ENCODE peak calls at places on chromosomes 16 and 17, in ten cellular contexts. J is Caco-2, G is fibroblast of lung, W is uterus, S is brain microvascular endothelial cell, U is PC-9, Y is GM12864, I is suprapubic skin, Q is cardiac muscle cell, T is HFFc6. F is an unnamed sample.

GRCh38 chr17:78241277-78242023 is 10.0 kb downstream of the TMEM235 start:
- DNase-seq in Y (no peak), S (peak; percentile 43), J (peak; percentile 82), I (no peak), W (no peak), U (no peak), Q (peak; percentile 55), G (peak; percentile 47), T (peak; percentile 73), F (no peak)

GRCh38 chr17:33560165-33560564 is 267.1 kb upstream of the ASIC2 start:
- DNase-seq in J (no peak), S (peak; percentile 88), Q (no peak), I (no peak), Y (no peak), G (no peak), W (no peak), U (no peak), T (no peak), F (no peak)

GRCh38 chr16:31149894-31150890 is at the start of gene PRSS36:
- DNase-seq in G (no peak), Y (no peak), I (no peak), Q (no peak), T (no peak), U (peak; percentile 89), J (no peak), S (no peak), W (no peak), F (no peak)

GRCh38 chr17:57077000-57077399 is 8.0 kb upstream of the AKAP1 start:
- DNase-seq in U (no peak), S (no peak), Y (no peak), I (no peak), W (no peak), Q (no peak), J (no peak), T (no peak), G (no peak), F (no peak)

GRCh38 chr17:67528751-67529436 is 151.8 kb downstream of the PITPNC1 start:
- DNase-seq in Y (no peak), T (peak; percentile 93), S (peak; percentile 94), G (peak; percentile 82), Q (peak; percentile 92), W (peak; percentile 56), I (peak; percentile 85), J (peak; percentile 6), U (peak; percentile 76), F (peak; percentile 74)

GRCh38 chr17:61247438-61247837 is 152.2 kb upstream of the TBX2 start:
- DNase-seq in I (no peak), Y (no peak), T (peak; percentile 56), S (no peak), Q (no peak), J (no peak), W (no peak), G (peak; percentile 96), U (no peak), F (peak; percentile 38)

GRCh38 chr16:56338566-56339318 is 86.6 kb downstream of the AMFR start:
- DNase-seq in Y (no peak), S (no peak), J (no peak), U (no peak), T (no peak), Q (no peak), I (no peak), G (no peak), W (no peak), F (no peak)

GRCh38 chr17:81254955-81255717 is 16.0 kb downstream of the NDUFAF8 start:
- DNase-seq in G (peak; percentile 91), J (peak; percentile 72), Y (no peak), I (no peak), Q (peak; percentile 91), U (peak; percentile 39), S (peak; percentile 46), W (peak; percentile 82), T (peak; percentile 77), F (peak; percentile 85)

GRCh38 chr17:36825113-36825955 is 111.9 kb upstream of the LHX1 start:
- DNase-seq in I (no peak), W (no peak), S (no peak), T (no peak), G (no peak), Q (no peak), U (no peak), J (no peak), Y (no peak), F (no peak)

GRCh38 chr17:77212081-77212832 is 71.5 kb downstream of the SEC14L1 start:
- DNase-seq in Y (no peak), U (no peak), I (no peak), W (no peak), G (no peak), Q (no peak), J (no peak), S (no peak), T (no peak), F (no peak)

GRCh38 chr17:37489197-37490001 is at the start of gene DUSP14:
- DNase-seq in U (peak; percentile 86), S (peak; percentile 47), I (peak; percentile 84), T (peak; percentile 65), J (peak; percentile 94), Q (peak; percentile 92), G (peak; percentile 75), Y (peak; percentile 31), W (peak; percentile 83), F (peak; percentile 86)

GRCh38 chr17:48575066-48575582 is 3.0 kb downstream of the HOXB4 start:
- DNase-seq in W (no peak), Y (no peak), Q (no peak), G (peak; percentile 92), T (no peak), J (no peak), I (no peak), U (no peak), S (no peak), F (no peak)

DNA sequence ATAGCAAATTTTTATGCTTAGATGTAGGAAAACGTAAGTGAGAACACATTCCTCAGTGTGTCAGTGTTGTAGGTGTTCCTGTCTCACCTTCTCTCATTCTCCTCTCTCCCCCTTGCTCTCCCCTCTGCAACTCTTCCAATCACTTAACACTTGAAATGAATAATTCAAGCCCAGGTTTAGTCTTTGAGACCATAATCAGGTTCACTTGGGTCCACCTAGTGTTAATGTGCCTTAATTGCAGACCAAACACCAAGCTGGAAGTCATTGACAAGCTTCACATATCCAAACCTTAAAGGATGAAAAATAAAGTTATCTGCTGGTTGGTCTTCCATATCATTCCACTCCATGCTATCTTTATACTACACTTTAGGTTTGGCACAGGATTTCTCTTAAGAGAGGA is 37.0 kb downstream of the STXBP4 start:
- DNase-seq in G (peak; percentile 32), J (peak; percentile 24), I (no peak), S (peak; percentile 46), U (no peak), Y (no peak), W (no peak), T (no peak), Q (peak; percentile 6), F (no peak)
- TF ChIP-seq CTCF in G (peak; percentile 57), J (peak; percentile 58), I (no peak), S (peak; percentile 63), U (peak; percentile 67), Y (peak; percentile 48), W (no peak), T (peak; percentile 65), Q (peak; percentile 51), F (no peak)

GRCh38 chr16:69799601-69800000 is 37.5 kb downstream of the WWP2 start:
- DNase-seq in T (no peak), J (no peak), Y (no peak), U (no peak), W (no peak), Q (no peak), G (peak; percentile 69), S (no peak), I (no peak), F (no peak)

GRCh38 chr16:69793521-69793920 is 31.4 kb downstream of the WWP2 start:
- DNase-seq in Y (no peak), U (no peak), J (no peak), W (no peak), G (no peak), Q (no peak), T (no peak), S (no peak), I (no peak), F (no peak)

GRCh38 chr16:69798466-69798865 is 36.3 kb downstream of the WWP2 start:
- DNase-seq in I (no peak), J (peak; percentile 30), T (no peak), W (no peak), Q (peak; percentile 46), G (peak; percentile 21), S (peak; percentile 28), Y (no peak), U (no peak), F (peak; percentile 8)

DNA sequence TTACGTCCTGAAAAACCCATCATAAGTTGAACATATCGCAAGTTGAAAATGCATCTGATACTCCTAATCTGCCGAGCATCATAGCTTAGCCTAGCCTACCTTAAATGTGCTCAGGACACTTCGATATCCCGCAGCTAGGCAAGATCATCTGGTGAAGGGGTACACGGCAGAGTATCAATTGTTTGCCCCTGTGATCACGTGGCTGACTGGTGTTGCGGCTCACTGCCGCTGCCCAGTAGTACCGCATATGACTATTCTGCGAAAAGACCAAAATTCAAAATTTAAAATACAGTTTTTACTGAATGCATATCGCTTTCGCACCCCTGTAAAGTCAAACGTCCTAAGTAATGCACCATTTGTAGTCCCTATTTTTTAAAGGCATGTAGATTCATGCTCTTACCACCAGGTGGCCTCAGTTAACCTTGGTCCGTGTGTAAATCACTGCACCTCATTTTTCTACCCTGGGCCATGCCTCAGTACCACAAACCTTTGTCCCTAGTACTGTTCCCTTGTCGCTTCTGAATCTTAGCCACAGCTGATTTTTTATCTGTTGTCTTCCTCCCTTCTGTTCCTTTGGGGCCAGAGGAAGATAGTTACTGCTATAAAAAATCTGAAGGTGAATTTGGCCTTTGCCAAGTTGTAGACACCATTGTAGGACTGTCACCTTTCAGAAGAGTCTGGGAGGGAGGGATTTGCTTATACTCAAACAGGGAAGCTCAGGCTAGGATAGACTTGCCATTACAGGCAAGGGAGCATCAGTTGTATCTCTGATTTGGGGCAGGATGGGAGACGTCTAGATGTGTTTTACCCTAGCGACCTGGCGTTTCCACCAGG is 34.4 kb downstream of the WWP2 start:
- DNase-seq in S (peak; percentile 47), J (peak; percentile 63), Q (peak; percentile 78), W (peak; percentile 25), U (peak; percentile 8), T (peak; percentile 43), Y (peak; percentile 26), G (peak; percentile 84), I (no peak), F (peak; percentile 40)
- TF ChIP-seq CTCF in S (peak; percentile 83), J (peak; percentile 93), Q (peak; percentile 80), W (peak; percentile 92), U (peak; percentile 88), T (peak; percentile 96), Y (peak; percentile 80), G (peak; percentile 91), I (peak; percentile 77), F (peak; percentile 91)

DNA sequence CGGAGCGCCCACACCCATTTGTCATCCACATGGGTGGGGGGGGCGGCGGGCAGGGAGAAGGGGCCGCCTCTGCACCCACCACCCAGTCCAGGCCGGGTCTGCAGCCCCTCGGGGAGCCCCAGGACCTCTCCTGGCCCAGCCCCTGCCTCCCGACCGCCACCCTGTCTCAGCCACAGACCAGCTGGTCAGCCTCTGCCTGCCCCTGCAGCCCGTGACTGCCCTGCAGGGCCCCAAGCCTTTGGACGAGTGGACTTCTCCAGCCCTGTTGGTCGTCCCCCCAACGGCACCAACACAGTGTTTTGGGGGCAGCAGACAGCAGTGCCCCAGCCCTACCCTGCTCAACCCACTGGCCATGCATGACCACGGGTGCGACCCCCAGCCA is 1.2 kb downstream of the PRR35 start:
- DNase-seq in T (no peak), Q (no peak), W (no peak), Y (no peak), U (no peak), J (no peak), I (no peak), S (no peak), G (no peak), F (no peak)
- TF ChIP-seq CTCF in T (no peak), Q (no peak), W (no peak), Y (no peak), U (no peak), J (no peak), I (no peak), S (no peak), G (no peak), F (no peak)

GRCh38 chr17:8156174-8156992 is 4.2 kb upstream of the PER1 start:
- DNase-seq in I (peak; percentile 100), S (peak; percentile 100), W (peak; percentile 100), Q (peak; percentile 100), G (peak; percentile 100), Y (peak; percentile 100), J (peak; percentile 97), T (peak; percentile 100), U (peak; percentile 100), F (peak; percentile 100)
- TF ChIP-seq CTCF in I (no peak), S (peak; percentile 30), W (peak; percentile 45), Q (no peak), G (no peak), Y (no peak), J (no peak), T (peak; percentile 21), U (no peak), F (no peak)